ENCODE peak calls at places on chromosomes 5 and 9, in six cellular contexts. L is A549, T is tibial nerve, Z is ovary, D is suprapubic skin, K is HepG2. A is an unnamed sample.

GRCh38 chr5:169876376-169876775 is 103.9 kb downstream of the INSYN2B start:
- DNase-seq in T (no peak), L (no peak), Z (no peak), D (no peak), K (no peak), A (no peak)

GRCh38 chr5:73256462-73257260 is 83.7 kb downstream of the TMEM174 start:
- DNase-seq in T (no peak), Z (no peak), K (no peak), D (no peak), L (no peak), A (no peak)

GRCh38 chr9:116901260-116901659 is 214.2 kb downstream of the TRIM32 start:
- DNase-seq in L (no peak), D (no peak), K (no peak), Z (no peak), T (no peak), A (no peak)

GRCh38 chr9:97758334-97758916 is 61.3 kb upstream of the XPA start:
- DNase-seq in L (no peak), Z (no peak), D (no peak), K (no peak), T (no peak), A (no peak)

GRCh38 chr9:70639853-70640814 is 225.7 kb upstream of the KLF9 start:
- DNase-seq in K (peak), T (peak), D (no peak), L (peak), Z (no peak), A (no peak)

GRCh38 chr5:67181648-67182218 is 14.9 kb downstream of the CD180 start:
- DNase-seq in K (no peak), T (no peak), Z (no peak), L (no peak), D (no peak), A (no peak)

GRCh38 chr9:113215142-113215541 is 5.9 kb downstream of the FKBP15 start:
- DNase-seq in L (peak), K (peak), T (no peak), D (no peak), Z (no peak), A (no peak)

GRCh38 chr5:157198277-157199058 is 17.8 kb downstream of the ITK start:
- DNase-seq in T (no peak), L (no peak), Z (no peak), D (no peak), K (no peak), A (peak)

GRCh38 chr9:15142903-15143534 is 164.0 kb downstream of the TTC39B start:
- DNase-seq in T (no peak), Z (no peak), K (peak), L (peak), D (no peak), A (no peak)

GRCh38 chr5:32498484-32498883 is 53.9 kb upstream of the ZFR start:
- DNase-seq in T (no peak), K (no peak), Z (no peak), L (no peak), D (no peak), A (no peak)

GRCh38 chr5:176360894-176361436 is 599 bp downstream of the KIAA1191 start:
- DNase-seq in L (no peak), K (no peak), T (peak), D (no peak), Z (peak), A (no peak)

GRCh38 chr5:102811962-102812361 is 56.9 kb downstream of the PAM start:
- DNase-seq in T (no peak), L (peak), Z (no peak), K (no peak), D (no peak), A (no peak)

GRCh38 chr5:147193123-147193522 is 41.7 kb upstream of the STK32A start:
- DNase-seq in L (no peak), D (no peak), Z (no peak), T (no peak), K (no peak), A (no peak)
- TF ChIP-seq EP300 in L (no peak), D (no peak), Z (no peak), T (no peak), K (no peak), A (no peak)

DNA sequence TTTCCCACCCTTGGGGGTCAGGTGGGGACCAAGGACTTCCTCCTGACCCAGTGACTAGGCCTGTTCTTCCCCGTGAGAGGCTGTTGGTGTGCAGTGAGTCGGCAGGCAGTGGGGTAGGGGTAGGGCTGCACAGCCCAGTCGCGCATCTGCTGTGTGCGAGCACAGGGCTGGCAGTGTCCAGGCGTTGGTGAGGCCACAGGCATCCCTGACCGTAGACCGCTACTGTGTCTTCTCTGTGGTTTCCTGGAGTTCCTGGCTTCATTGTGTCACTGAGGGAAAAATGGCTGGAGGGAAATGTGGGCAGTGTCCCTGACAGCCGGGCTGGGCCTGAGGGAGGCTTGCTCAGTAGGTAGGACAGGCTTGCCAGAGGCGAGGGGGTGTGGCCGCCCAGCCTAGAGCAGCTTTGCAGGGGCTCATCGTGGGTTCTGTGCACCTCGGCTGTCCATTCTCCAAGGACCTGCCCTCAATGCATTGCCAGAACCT is 95.4 kb downstream of the CACNA1B start:
- DNase-seq in L (no peak), K (no peak), Z (no peak), T (no peak), D (no peak), A (no peak)
- TF ChIP-seq EP300 in L (no peak), K (no peak), Z (no peak), T (no peak), D (no peak), A (no peak)

GRCh38 chr5:42950466-42951168 is 89.5 kb downstream of the ANXA2R start:
- DNase-seq in T (peak), Z (peak), D (peak), K (no peak), L (peak), A (peak)
- TF ChIP-seq EP300 in T (peak), Z (no peak), D (no peak), K (no peak), L (peak), A (no peak)

DNA sequence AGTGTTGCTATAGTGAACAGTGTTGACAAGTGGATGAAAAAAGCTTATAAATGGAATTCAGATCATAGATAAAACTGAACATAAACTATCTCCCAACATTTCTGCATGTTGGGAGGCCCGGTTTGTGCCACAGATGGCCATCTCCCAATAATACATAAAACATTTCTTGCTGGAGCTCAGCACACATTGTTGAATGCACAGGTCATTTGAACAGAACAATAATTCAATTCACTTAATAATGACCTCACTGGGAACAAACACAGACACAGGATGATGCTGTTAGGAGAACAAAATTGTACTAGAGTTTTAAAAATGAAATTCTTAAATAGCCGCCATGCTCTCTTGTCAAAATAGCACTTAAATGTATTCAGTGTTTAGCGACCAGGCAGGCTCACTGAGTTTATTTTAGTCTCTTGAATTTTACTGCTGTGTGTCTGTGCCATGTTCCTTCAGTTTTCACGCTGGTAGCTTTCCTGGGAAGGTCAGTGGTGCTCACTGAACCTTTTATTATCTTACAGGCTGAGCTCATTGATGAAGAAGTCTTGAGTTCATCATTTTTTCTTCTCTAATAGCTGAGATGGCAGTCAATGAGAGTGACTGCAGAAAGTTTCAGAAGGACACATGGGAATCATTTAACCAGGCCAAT is 85.0 kb upstream of the SSBP2 start:
- DNase-seq in D (no peak), K (no peak), L (no peak), T (no peak), Z (no peak), A (no peak)
- TF ChIP-seq EP300 in D (no peak), K (no peak), L (no peak), T (no peak), Z (no peak), A (no peak)

DNA sequence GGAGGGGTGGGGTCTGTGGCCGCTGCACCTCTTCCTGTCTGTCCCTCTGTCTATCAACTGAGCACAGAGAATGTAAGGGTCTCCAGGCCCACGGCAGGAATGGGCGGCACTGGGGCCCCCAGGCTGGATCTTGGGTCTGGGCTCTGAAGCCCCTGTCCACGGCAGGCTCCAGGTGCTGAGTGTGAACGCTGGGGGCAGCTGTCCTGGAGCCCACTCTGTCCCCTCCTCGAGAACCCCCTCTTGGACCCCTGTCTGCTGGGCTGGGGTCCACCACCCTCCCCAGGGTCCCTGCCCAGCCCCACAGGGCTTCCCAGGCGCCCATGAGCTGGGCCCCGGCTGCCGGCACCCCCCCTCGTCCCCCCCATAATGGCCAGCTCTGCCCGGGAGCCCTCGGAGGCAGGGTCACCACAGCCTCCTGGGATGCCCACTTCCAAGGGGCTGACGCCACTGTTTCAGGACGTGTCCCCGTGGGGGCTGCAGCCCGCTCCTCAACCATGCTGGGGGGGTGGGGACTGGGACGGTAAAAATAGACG is 16.0 kb upstream of the NRARP start:
- DNase-seq in D (no peak), T (no peak), K (no peak), L (no peak), Z (no peak), A (peak)
- TF ChIP-seq EP300 in D (no peak), T (no peak), K (no peak), L (no peak), Z (no peak), A (no peak)

DNA sequence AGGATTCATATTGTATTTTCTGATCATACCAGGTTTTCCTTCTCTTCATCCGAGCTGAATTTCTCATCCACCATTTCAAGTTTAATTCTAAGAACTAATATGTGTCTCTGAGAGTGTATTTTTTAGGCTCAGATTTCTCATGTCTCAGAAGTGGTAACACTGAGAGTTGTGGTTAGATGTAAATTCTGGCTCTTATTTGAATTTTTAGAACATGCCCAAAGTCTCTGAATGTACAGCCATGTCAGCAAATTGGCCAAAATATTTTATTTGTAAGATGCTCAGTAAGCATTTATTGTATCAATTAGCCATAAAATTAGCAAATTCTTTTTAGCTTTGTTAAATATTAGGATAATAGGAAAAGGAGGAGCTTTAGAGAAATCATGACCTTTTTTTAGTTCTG is 16.6 kb downstream of the SV2C start:
- DNase-seq in T (no peak), Z (no peak), K (no peak), D (no peak), L (no peak), A (no peak)
- TF ChIP-seq EP300 in T (no peak), Z (no peak), K (no peak), D (no peak), L (no peak), A (no peak)

DNA sequence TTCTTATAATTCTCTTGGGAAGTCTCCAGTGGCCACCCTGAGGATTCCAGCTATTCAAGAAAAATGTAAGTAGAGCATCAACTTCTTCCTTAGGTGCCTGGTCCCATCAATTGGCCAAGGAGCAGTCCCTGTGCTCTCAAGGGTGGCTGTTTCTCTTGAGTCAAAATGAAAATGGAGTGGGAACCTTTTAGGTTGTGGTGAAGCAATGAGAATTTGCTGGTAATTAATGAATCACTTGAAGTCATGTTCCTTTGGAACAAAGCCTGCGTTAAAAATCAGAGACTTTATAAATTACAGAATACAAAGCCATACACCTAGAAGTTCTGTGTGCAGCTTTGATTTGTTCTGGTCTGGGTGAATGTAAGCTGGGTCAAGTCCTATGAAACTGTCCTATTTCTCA is 48.9 kb downstream of the IL31RA start:
- DNase-seq in T (no peak), D (no peak), Z (no peak), L (no peak), K (no peak), A (no peak)
- TF ChIP-seq EP300 in T (no peak), D (no peak), Z (no peak), L (no peak), K (no peak), A (no peak)

A was measured in stomach.